ENCODE peak calls at places on chromosomes 3 and 15, in eight cellular contexts. One of them, this sample, is unnamed.

GRCh38 chr3:38168988-38169363 is 3.6 kb downstream of the OXSR1 start:
- DNase-seq in OCI-LY7: no peak
- DNase-seq in H1: no peak
- DNase-seq in uterus: no peak
- DNase-seq in WERI-Rb-1: no peak
- DNase-seq in CD8-positive, alpha-beta T cell: no peak
- DNase-seq in ovary: no peak
- DNase-seq in lower lobe of right lung: no peak
- DNase-seq in this sample: no peak

GRCh38 chr15:61081028-61081322 is 148.1 kb downstream of the RORA start:
- DNase-seq in OCI-LY7: no peak
- DNase-seq in CD8-positive, alpha-beta T cell: no peak
- DNase-seq in WERI-Rb-1: no peak
- DNase-seq in ovary: no peak
- DNase-seq in H1: no peak
- DNase-seq in lower lobe of right lung: no peak
- DNase-seq in uterus: no peak
- DNase-seq in this sample: no peak

GRCh38 chr3:101867521-101867920 is 18.2 kb downstream of the NFKBIZ start:
- DNase-seq in WERI-Rb-1: no peak
- DNase-seq in OCI-LY7: no peak
- DNase-seq in ovary: no peak
- DNase-seq in CD8-positive, alpha-beta T cell: no peak
- DNase-seq in uterus: no peak
- DNase-seq in H1: no peak
- DNase-seq in lower lobe of right lung: no peak
- DNase-seq in this sample: no peak

GRCh38 chr3:69865920-69866679 is 126.8 kb downstream of the MITF start:
- DNase-seq in lower lobe of right lung: peak
- DNase-seq in CD8-positive, alpha-beta T cell: no peak
- DNase-seq in OCI-LY7: no peak
- DNase-seq in ovary: peak
- DNase-seq in uterus: no peak
- DNase-seq in WERI-Rb-1: no peak
- DNase-seq in H1: no peak
- DNase-seq in this sample: no peak

GRCh38 chr3:124676236-124676635 is 54.0 kb upstream of the UMPS start:
- DNase-seq in CD8-positive, alpha-beta T cell: no peak
- DNase-seq in OCI-LY7: no peak
- DNase-seq in ovary: no peak
- DNase-seq in uterus: no peak
- DNase-seq in lower lobe of right lung: no peak
- DNase-seq in WERI-Rb-1: no peak
- DNase-seq in H1: no peak
- DNase-seq in this sample: no peak

GRCh38 chr3:45480218-45480617 is 91.8 kb downstream of the LARS2 start:
- DNase-seq in H1: no peak
- DNase-seq in ovary: no peak
- DNase-seq in WERI-Rb-1: no peak
- DNase-seq in uterus: no peak
- DNase-seq in CD8-positive, alpha-beta T cell: no peak
- DNase-seq in lower lobe of right lung: no peak
- DNase-seq in OCI-LY7: no peak
- DNase-seq in this sample: no peak

GRCh38 chr3:11230125-11230524 is 42.1 kb upstream of the ATG7 start:
- DNase-seq in ovary: no peak
- DNase-seq in CD8-positive, alpha-beta T cell: no peak
- DNase-seq in OCI-LY7: no peak
- DNase-seq in lower lobe of right lung: no peak
- DNase-seq in WERI-Rb-1: no peak
- DNase-seq in uterus: no peak
- DNase-seq in H1: no peak
- DNase-seq in this sample: no peak

GRCh38 chr3:11201246-11202024 is 47.1 kb downstream of the HRH1 start:
- DNase-seq in lower lobe of right lung: no peak
- DNase-seq in OCI-LY7: no peak
- DNase-seq in uterus: peak
- DNase-seq in H1: no peak
- DNase-seq in ovary: no peak
- DNase-seq in WERI-Rb-1: no peak
- DNase-seq in CD8-positive, alpha-beta T cell: no peak
- DNase-seq in this sample: no peak

GRCh38 chr15:97194750-97195149 is 765.8 kb upstream of the ARRDC4 start:
- DNase-seq in lower lobe of right lung: no peak
- DNase-seq in WERI-Rb-1: no peak
- DNase-seq in CD8-positive, alpha-beta T cell: no peak
- DNase-seq in uterus: no peak
- DNase-seq in H1: no peak
- DNase-seq in ovary: no peak
- DNase-seq in OCI-LY7: no peak
- DNase-seq in this sample: no peak

GRCh38 chr3:159928692-159929091 is 59.9 kb upstream of the IL12A start:
- DNase-seq in WERI-Rb-1: no peak
- DNase-seq in lower lobe of right lung: no peak
- DNase-seq in H1: no peak
- DNase-seq in ovary: no peak
- DNase-seq in OCI-LY7: no peak
- DNase-seq in CD8-positive, alpha-beta T cell: no peak
- DNase-seq in uterus: no peak
- DNase-seq in this sample: no peak

GRCh38 chr15:28889346-28889745 is 3.6 kb downstream of the APBA2 start:
- DNase-seq in uterus: no peak
- DNase-seq in ovary: no peak
- DNase-seq in lower lobe of right lung: no peak
- DNase-seq in OCI-LY7: no peak
- DNase-seq in CD8-positive, alpha-beta T cell: no peak
- DNase-seq in H1: no peak
- DNase-seq in WERI-Rb-1: no peak
- DNase-seq in this sample: peak

GRCh38 chr15:89451846-89452245 is 44.5 kb downstream of the RHCG start:
- DNase-seq in WERI-Rb-1: no peak
- DNase-seq in H1: no peak
- DNase-seq in lower lobe of right lung: no peak
- DNase-seq in ovary: no peak
- DNase-seq in CD8-positive, alpha-beta T cell: no peak
- DNase-seq in uterus: no peak
- DNase-seq in OCI-LY7: no peak
- DNase-seq in this sample: no peak

GRCh38 chr15:35137175-35137574 is 52.1 kb upstream of the NANOGP8 start:
- DNase-seq in OCI-LY7: no peak
- DNase-seq in CD8-positive, alpha-beta T cell: no peak
- DNase-seq in lower lobe of right lung: no peak
- DNase-seq in ovary: no peak
- DNase-seq in uterus: no peak
- DNase-seq in H1: no peak
- DNase-seq in WERI-Rb-1: no peak
- DNase-seq in this sample: no peak

GRCh38 chr3:40120816-40121215 is 188.7 kb upstream of the EIF1B start:
- DNase-seq in OCI-LY7: no peak
- DNase-seq in lower lobe of right lung: no peak
- DNase-seq in uterus: no peak
- DNase-seq in WERI-Rb-1: no peak
- DNase-seq in CD8-positive, alpha-beta T cell: no peak
- DNase-seq in H1: no peak
- DNase-seq in ovary: no peak
- DNase-seq in this sample: no peak

GRCh38 chr15:98422086-98422478 is 226.3 kb upstream of the IGF1R start:
- DNase-seq in WERI-Rb-1: no peak
- DNase-seq in ovary: no peak
- DNase-seq in OCI-LY7: no peak
- DNase-seq in CD8-positive, alpha-beta T cell: no peak
- DNase-seq in lower lobe of right lung: no peak
- DNase-seq in H1: no peak
- DNase-seq in uterus: no peak
- DNase-seq in this sample: no peak

GRCh38 chr15:98425173-98425572 is 223.2 kb upstream of the IGF1R start:
- DNase-seq in lower lobe of right lung: no peak
- DNase-seq in uterus: no peak
- DNase-seq in ovary: no peak
- DNase-seq in H1: no peak
- DNase-seq in OCI-LY7: no peak
- DNase-seq in CD8-positive, alpha-beta T cell: no peak
- DNase-seq in WERI-Rb-1: no peak
- DNase-seq in this sample: no peak

GRCh38 chr15:98419173-98419814 is 229.0 kb upstream of the IGF1R start:
- DNase-seq in ovary: no peak
- DNase-seq in CD8-positive, alpha-beta T cell: no peak
- DNase-seq in H1: no peak
- DNase-seq in OCI-LY7: no peak
- DNase-seq in WERI-Rb-1: no peak
- DNase-seq in lower lobe of right lung: no peak
- DNase-seq in uterus: no peak
- DNase-seq in this sample: no peak

GRCh38 chr15:98420837-98421236 is 227.5 kb upstream of the IGF1R start:
- DNase-seq in lower lobe of right lung: no peak
- DNase-seq in ovary: no peak
- DNase-seq in CD8-positive, alpha-beta T cell: no peak
- DNase-seq in OCI-LY7: no peak
- DNase-seq in WERI-Rb-1: no peak
- DNase-seq in uterus: no peak
- DNase-seq in H1: peak
- DNase-seq in this sample: no peak

DNA sequence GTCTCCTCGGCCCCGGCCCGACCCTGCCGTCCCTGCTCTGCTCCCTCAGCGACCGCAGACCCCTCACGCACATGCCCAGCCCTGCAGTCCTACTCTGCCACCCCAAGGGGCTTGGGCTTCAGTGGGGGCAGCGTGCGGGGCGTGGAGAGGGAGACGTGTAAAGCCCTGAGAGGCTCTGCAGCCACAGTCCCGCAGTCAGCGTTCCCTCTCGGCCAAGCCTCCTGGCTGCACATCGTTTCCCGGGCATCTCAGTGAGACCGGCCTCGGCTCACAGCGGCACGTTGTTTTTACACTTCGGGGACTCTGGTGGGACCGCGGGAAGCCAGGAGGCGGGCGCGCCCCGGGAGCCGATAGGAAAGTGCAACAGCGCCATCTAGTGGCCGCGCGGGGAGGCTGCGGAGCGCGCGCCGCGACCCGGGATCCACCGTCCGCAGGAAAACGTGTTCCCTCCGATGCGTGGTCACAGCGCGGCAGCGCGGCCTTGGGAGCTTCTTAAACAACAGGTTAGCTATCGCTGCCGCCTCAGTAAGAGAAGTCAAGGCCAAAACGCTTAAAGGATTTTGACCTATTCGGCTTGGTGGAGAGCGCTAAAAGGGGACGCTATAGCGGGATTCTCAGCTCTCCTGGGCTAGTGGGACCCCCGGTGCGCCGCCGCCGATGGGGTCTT is 226.8 kb upstream of the IGF1R start:
- DNase-seq in lower lobe of right lung: peak
- DNase-seq in CD8-positive, alpha-beta T cell: peak
- DNase-seq in WERI-Rb-1: peak
- DNase-seq in uterus: peak
- DNase-seq in H1: peak
- DNase-seq in OCI-LY7: peak
- DNase-seq in ovary: peak
- DNase-seq in this sample: peak
- H3K27ac ChIP-seq in lower lobe of right lung: no peak
- H3K27ac ChIP-seq in CD8-positive, alpha-beta T cell: no peak
- H3K27ac ChIP-seq in WERI-Rb-1: no peak
- H3K27ac ChIP-seq in uterus: no peak
- H3K27ac ChIP-seq in H1: no peak
- H3K27ac ChIP-seq in OCI-LY7: no peak
- H3K27ac ChIP-seq in ovary: no peak
- H3K27ac ChIP-seq in this sample: no peak

GRCh38 chr3:156826144-156826895 is at the start of gene LEKR1:
- DNase-seq in WERI-Rb-1: peak
- DNase-seq in OCI-LY7: no peak
- DNase-seq in lower lobe of right lung: peak
- DNase-seq in uterus: peak
- DNase-seq in ovary: peak
- DNase-seq in H1: peak
- DNase-seq in CD8-positive, alpha-beta T cell: peak
- DNase-seq in this sample: peak
- TF ChIP-seq CTCF in WERI-Rb-1: no peak
- TF ChIP-seq CTCF in OCI-LY7: no peak
- TF ChIP-seq CTCF in lower lobe of right lung: no peak
- TF ChIP-seq CTCF in uterus: no peak
- TF ChIP-seq CTCF in ovary: peak
- TF ChIP-seq CTCF in H1: no peak
- TF ChIP-seq CTCF in CD8-positive, alpha-beta T cell: no peak
- TF ChIP-seq CTCF in this sample: no peak

GRCh38 chr3:71065764-71066013 is 517.8 kb downstream of the FOXP1 start:
- DNase-seq in WERI-Rb-1: no peak
- DNase-seq in CD8-positive, alpha-beta T cell: no peak
- DNase-seq in ovary: no peak
- DNase-seq in uterus: no peak
- DNase-seq in OCI-LY7: no peak
- DNase-seq in lower lobe of right lung: no peak
- DNase-seq in H1: no peak
- DNase-seq in this sample: no peak
- H3K27ac ChIP-seq in WERI-Rb-1: no peak
- H3K27ac ChIP-seq in CD8-positive, alpha-beta T cell: peak
- H3K27ac ChIP-seq in ovary: peak
- H3K27ac ChIP-seq in uterus: peak
- H3K27ac ChIP-seq in OCI-LY7: peak
- H3K27ac ChIP-seq in lower lobe of right lung: peak
- H3K27ac ChIP-seq in H1: no peak
- H3K27ac ChIP-seq in this sample: peak

GRCh38 chr3:59606638-59607262 is 556.9 kb upstream of the CFAP20DC start:
- DNase-seq in H1: no peak
- DNase-seq in lower lobe of right lung: no peak
- DNase-seq in CD8-positive, alpha-beta T cell: no peak
- DNase-seq in WERI-Rb-1: no peak
- DNase-seq in uterus: no peak
- DNase-seq in ovary: no peak
- DNase-seq in OCI-LY7: no peak
- DNase-seq in this sample: no peak

GRCh38 chr3:59605944-59606534 is 556.2 kb upstream of the CFAP20DC start:
- DNase-seq in ovary: no peak
- DNase-seq in WERI-Rb-1: no peak
- DNase-seq in OCI-LY7: no peak
- DNase-seq in CD8-positive, alpha-beta T cell: no peak
- DNase-seq in uterus: no peak
- DNase-seq in lower lobe of right lung: no peak
- DNase-seq in H1: no peak
- DNase-seq in this sample: no peak

GRCh38 chr3:59605318-59605717 is 555.5 kb upstream of the CFAP20DC start:
- DNase-seq in uterus: no peak
- DNase-seq in H1: no peak
- DNase-seq in WERI-Rb-1: peak
- DNase-seq in CD8-positive, alpha-beta T cell: no peak
- DNase-seq in lower lobe of right lung: no peak
- DNase-seq in OCI-LY7: no peak
- DNase-seq in ovary: no peak
- DNase-seq in this sample: no peak

GRCh38 chr3:59608356-59608755 is 558.5 kb upstream of the CFAP20DC start:
- DNase-seq in H1: no peak
- DNase-seq in lower lobe of right lung: no peak
- DNase-seq in CD8-positive, alpha-beta T cell: no peak
- DNase-seq in OCI-LY7: no peak
- DNase-seq in WERI-Rb-1: no peak
- DNase-seq in uterus: no peak
- DNase-seq in ovary: no peak
- DNase-seq in this sample: no peak

DNA sequence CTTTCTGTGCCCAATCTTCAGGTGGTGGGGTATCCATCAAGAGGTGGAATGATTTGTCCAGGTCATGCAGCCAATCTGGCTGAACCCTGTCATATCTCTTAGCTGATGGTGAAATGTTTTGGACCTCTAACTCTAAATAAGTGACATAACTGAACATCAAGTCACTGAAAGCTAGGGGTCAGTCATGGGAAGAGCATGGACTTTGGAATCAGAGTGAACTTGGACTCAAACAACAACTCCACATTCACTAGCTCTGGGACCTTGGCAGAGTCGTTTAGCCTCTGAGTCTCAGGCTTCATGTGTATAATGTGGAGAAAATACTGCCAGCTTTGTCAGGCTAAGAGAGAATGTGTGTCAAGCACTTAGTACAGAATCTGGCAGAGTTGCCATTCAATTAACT is 557.8 kb upstream of the CFAP20DC start:
- DNase-seq in uterus: no peak
- DNase-seq in H1: no peak
- DNase-seq in lower lobe of right lung: no peak
- DNase-seq in OCI-LY7: no peak
- DNase-seq in ovary: no peak
- DNase-seq in CD8-positive, alpha-beta T cell: no peak
- DNase-seq in WERI-Rb-1: no peak
- DNase-seq in this sample: no peak
- TF ChIP-seq CTCF in uterus: no peak
- TF ChIP-seq CTCF in H1: no peak
- TF ChIP-seq CTCF in lower lobe of right lung: peak
- TF ChIP-seq CTCF in OCI-LY7: no peak
- TF ChIP-seq CTCF in ovary: no peak
- TF ChIP-seq CTCF in CD8-positive, alpha-beta T cell: no peak
- TF ChIP-seq CTCF in WERI-Rb-1: peak
- TF ChIP-seq CTCF in this sample: no peak

This sample was measured in spleen.